ENCODE peak calls at places on chromosomes 2 and 18, in seven cellular contexts. One of them, this sample, is unnamed.

GRCh38 chr2:218387369-218388194 is 5.5 kb downstream of the SLC11A1 start:
- DNase-seq in thoracic aorta: no peak
- DNase-seq in sigmoid colon: peak
- DNase-seq in AG04450: peak
- DNase-seq in heart left ventricle: peak
- DNase-seq in SK-N-SH: peak
- DNase-seq in ovary: peak
- DNase-seq in this sample: peak

GRCh38 chr2:196268538-196269338 is 97.4 kb upstream of the STK17B start:
- DNase-seq in thoracic aorta: no peak
- DNase-seq in sigmoid colon: no peak
- DNase-seq in AG04450: no peak
- DNase-seq in heart left ventricle: no peak
- DNase-seq in SK-N-SH: no peak
- DNase-seq in ovary: no peak
- DNase-seq in this sample: no peak

GRCh38 chr2:241815477-241816430 is 6.8 kb downstream of the NEU4 start:
- DNase-seq in thoracic aorta: no peak
- DNase-seq in sigmoid colon: peak
- DNase-seq in AG04450: no peak
- DNase-seq in heart left ventricle: no peak
- DNase-seq in SK-N-SH: peak
- DNase-seq in ovary: no peak
- DNase-seq in this sample: no peak

GRCh38 chr2:120291464-120292311 is 39.0 kb downstream of the RALB start:
- DNase-seq in thoracic aorta: no peak
- DNase-seq in sigmoid colon: no peak
- DNase-seq in AG04450: no peak
- DNase-seq in heart left ventricle: no peak
- DNase-seq in SK-N-SH: no peak
- DNase-seq in ovary: no peak
- DNase-seq in this sample: no peak

GRCh38 chr2:68465081-68465916 is 1.8 kb downstream of the FBXO48 start:
- DNase-seq in thoracic aorta: no peak
- DNase-seq in sigmoid colon: no peak
- DNase-seq in AG04450: no peak
- DNase-seq in heart left ventricle: no peak
- DNase-seq in SK-N-SH: no peak
- DNase-seq in ovary: no peak
- DNase-seq in this sample: no peak

GRCh38 chr2:73700111-73700510 is 37.0 kb downstream of the TPRKB start:
- DNase-seq in thoracic aorta: no peak
- DNase-seq in sigmoid colon: no peak
- DNase-seq in AG04450: no peak
- DNase-seq in heart left ventricle: no peak
- DNase-seq in SK-N-SH: no peak
- DNase-seq in ovary: no peak
- DNase-seq in this sample: no peak

GRCh38 chr2:54497738-54498680 is 41.9 kb downstream of the SPTBN1 start:
- DNase-seq in thoracic aorta: no peak
- DNase-seq in sigmoid colon: no peak
- DNase-seq in AG04450: no peak
- DNase-seq in heart left ventricle: peak
- DNase-seq in SK-N-SH: no peak
- DNase-seq in ovary: no peak
- DNase-seq in this sample: peak

GRCh38 chr2:183718246-183718645 is 594.0 kb downstream of the NUP35 start:
- DNase-seq in thoracic aorta: no peak
- DNase-seq in sigmoid colon: no peak
- DNase-seq in AG04450: no peak
- DNase-seq in heart left ventricle: no peak
- DNase-seq in SK-N-SH: no peak
- DNase-seq in ovary: no peak
- DNase-seq in this sample: no peak

GRCh38 chr2:126971481-126972271 is 73.0 kb downstream of the TEX51 start:
- DNase-seq in thoracic aorta: peak
- DNase-seq in sigmoid colon: peak
- DNase-seq in AG04450: peak
- DNase-seq in heart left ventricle: peak
- DNase-seq in SK-N-SH: peak
- DNase-seq in ovary: peak
- DNase-seq in this sample: peak

GRCh38 chr2:222609391-222609790 is 46.5 kb downstream of the FARSB start:
- DNase-seq in thoracic aorta: no peak
- DNase-seq in sigmoid colon: no peak
- DNase-seq in AG04450: no peak
- DNase-seq in heart left ventricle: no peak
- DNase-seq in SK-N-SH: no peak
- DNase-seq in ovary: no peak
- DNase-seq in this sample: no peak

GRCh38 chr2:130795431-130795830 is 40.1 kb downstream of the AMER3 start:
- DNase-seq in thoracic aorta: no peak
- DNase-seq in sigmoid colon: no peak
- DNase-seq in AG04450: no peak
- DNase-seq in heart left ventricle: no peak
- DNase-seq in SK-N-SH: no peak
- DNase-seq in ovary: no peak
- DNase-seq in this sample: no peak

GRCh38 chr2:181438298-181438697 is 18.9 kb upstream of the ITGA4 start:
- DNase-seq in thoracic aorta: no peak
- DNase-seq in sigmoid colon: no peak
- DNase-seq in AG04450: no peak
- DNase-seq in heart left ventricle: no peak
- DNase-seq in SK-N-SH: no peak
- DNase-seq in ovary: no peak
- DNase-seq in this sample: no peak

GRCh38 chr2:10912076-10912731 is 470 bp downstream of the KCNF1 start:
- DNase-seq in thoracic aorta: no peak
- DNase-seq in sigmoid colon: peak
- DNase-seq in AG04450: no peak
- DNase-seq in heart left ventricle: no peak
- DNase-seq in SK-N-SH: peak
- DNase-seq in ovary: no peak
- DNase-seq in this sample: no peak
- H3K4me3 ChIP-seq in thoracic aorta: no peak
- H3K4me3 ChIP-seq in sigmoid colon: peak
- H3K4me3 ChIP-seq in AG04450: peak
- H3K4me3 ChIP-seq in heart left ventricle: peak
- H3K4me3 ChIP-seq in SK-N-SH: peak
- H3K4me3 ChIP-seq in ovary: no peak
- H3K4me3 ChIP-seq in this sample: peak

GRCh38 chr2:55581435-55581834 is 36.0 kb downstream of the PPP4R3B start:
- DNase-seq in thoracic aorta: no peak
- DNase-seq in sigmoid colon: no peak
- DNase-seq in AG04450: no peak
- DNase-seq in heart left ventricle: no peak
- DNase-seq in SK-N-SH: peak
- DNase-seq in ovary: no peak
- DNase-seq in this sample: peak
- TF ChIP-seq CTCF in thoracic aorta: no peak
- TF ChIP-seq CTCF in sigmoid colon: no peak
- TF ChIP-seq CTCF in AG04450: no peak
- TF ChIP-seq CTCF in heart left ventricle: no peak
- TF ChIP-seq CTCF in SK-N-SH: peak
- TF ChIP-seq CTCF in ovary: no peak
- TF ChIP-seq CTCF in this sample: peak

DNA sequence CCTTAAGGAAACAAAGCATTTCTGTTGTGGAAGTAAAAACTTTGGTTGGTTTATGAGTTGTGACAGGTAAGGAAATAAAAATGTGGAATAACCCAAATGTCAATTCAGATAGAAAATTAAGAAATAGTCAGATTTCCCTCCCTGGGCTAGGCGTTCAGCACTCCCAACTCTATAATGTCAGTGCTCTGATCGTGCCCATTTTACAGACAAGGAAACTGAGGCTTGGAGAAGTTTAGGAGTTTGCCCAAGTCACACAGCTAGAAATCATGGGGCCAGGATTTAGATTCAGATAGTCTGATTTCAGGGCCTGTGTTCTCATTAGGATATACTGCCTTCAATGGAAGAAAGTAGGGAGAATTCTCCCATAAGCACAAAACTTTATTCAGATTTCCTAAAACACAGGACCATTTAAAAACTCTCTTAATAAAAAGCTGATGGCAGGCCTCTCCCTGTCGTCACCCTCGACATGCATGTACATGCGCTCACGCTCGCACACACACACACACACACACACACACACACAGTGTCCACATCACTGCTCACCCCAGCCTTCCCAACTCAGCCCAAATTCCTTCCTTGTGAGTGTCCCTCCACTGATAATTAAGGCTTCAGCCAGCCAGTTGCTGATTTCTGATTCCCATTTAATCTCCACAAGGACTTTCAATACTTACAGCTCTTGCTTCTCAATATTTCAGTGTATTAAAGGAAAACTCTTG is 49.1 kb upstream of the SLC14A2 start:
- DNase-seq in thoracic aorta: peak
- DNase-seq in sigmoid colon: no peak
- DNase-seq in AG04450: peak
- DNase-seq in heart left ventricle: peak
- DNase-seq in SK-N-SH: no peak
- DNase-seq in ovary: no peak
- DNase-seq in this sample: no peak
- H3K4me3 ChIP-seq in thoracic aorta: no peak
- H3K4me3 ChIP-seq in sigmoid colon: no peak
- H3K4me3 ChIP-seq in AG04450: no peak
- H3K4me3 ChIP-seq in heart left ventricle: peak
- H3K4me3 ChIP-seq in SK-N-SH: no peak
- H3K4me3 ChIP-seq in ovary: no peak
- H3K4me3 ChIP-seq in this sample: no peak

GRCh38 chr2:45943231-45944044 is 292.0 kb downstream of the PRKCE start:
- DNase-seq in thoracic aorta: no peak
- DNase-seq in sigmoid colon: no peak
- DNase-seq in AG04450: no peak
- DNase-seq in heart left ventricle: no peak
- DNase-seq in SK-N-SH: no peak
- DNase-seq in ovary: no peak
- DNase-seq in this sample: no peak
- TF ChIP-seq CTCF in thoracic aorta: no peak
- TF ChIP-seq CTCF in sigmoid colon: no peak
- TF ChIP-seq CTCF in AG04450: no peak
- TF ChIP-seq CTCF in heart left ventricle: no peak
- TF ChIP-seq CTCF in SK-N-SH: peak
- TF ChIP-seq CTCF in ovary: no peak
- TF ChIP-seq CTCF in this sample: peak